ENCODE peak calls at places on chromosomes 16 and 17, in five cellular contexts. H, C, K, D and X are unnamed samples.

GRCh38 chr17:18224428-18225120 is 861 bp upstream of the LLGL1 start:
- DNase-seq in H (no peak), C (no peak), K (no peak), D (no peak), X (no peak)

GRCh38 chr16:3467920-3468319 is 24.4 kb downstream of the NAA60 start:
- DNase-seq in H (no peak), C (peak; percentile 24), K (no peak), D (no peak), X (no peak)

GRCh38 chr16:28985611-28986041 is 774 bp downstream of the LAT start:
- DNase-seq in H (no peak), C (no peak), K (no peak), D (no peak), X (no peak)

GRCh38 chr17:42740699-42741098 is 4.1 kb downstream of the EZH1 start:
- DNase-seq in H (no peak), C (no peak), K (no peak), D (no peak), X (no peak)

GRCh38 chr17:1104222-1104621 is 75.6 kb downstream of the ABR start:
- DNase-seq in H (no peak), C (no peak), K (no peak), D (peak; percentile 61), X (no peak)

GRCh38 chr17:18039535-18040286 is 503 bp downstream of the GID4 start:
- DNase-seq in H (peak; percentile 46), C (peak; percentile 74), K (no peak), D (peak; percentile 56), X (no peak)

GRCh38 chr17:2487306-2487705 is 24.4 kb downstream of the METTL16 start:
- DNase-seq in H (no peak), C (no peak), K (no peak), D (no peak), X (no peak)

GRCh38 chr16:84741351-84741791 is 41.6 kb downstream of the USP10 start:
- DNase-seq in H (no peak), C (no peak), K (no peak), D (no peak), X (no peak)

GRCh38 chr16:69404275-69404805 is 18.5 kb upstream of the TERF2 start:
- DNase-seq in H (peak; percentile 89), C (no peak), K (no peak), D (peak; percentile 69), X (no peak)

GRCh38 chr16:4371481-4372314 is at the start of gene VASN:
- DNase-seq in H (peak; percentile 68), C (peak; percentile 71), K (no peak), D (peak; percentile 88), X (peak; percentile 96)

GRCh38 chr17:55175788-55176425 is 88.9 kb upstream of the HLF start:
- DNase-seq in H (no peak), C (no peak), K (no peak), D (no peak), X (no peak)

GRCh38 chr16:81585785-81586184 is 141.2 kb downstream of the CMIP start:
- DNase-seq in H (peak; percentile 76), C (no peak), K (no peak), D (no peak), X (no peak)

GRCh38 chr17:66240630-66241029 is 11.4 kb upstream of the APOH start:
- DNase-seq in H (peak; percentile 31), C (no peak), K (no peak), D (no peak), X (no peak)

GRCh38 chr16:86566966-86567700 is 504 bp downstream of the FOXC2 start:
- DNase-seq in H (peak; percentile 48), C (peak; percentile 26), K (no peak), D (no peak), X (no peak)

GRCh38 chr17:73189417-73190099 is 3.3 kb upstream of the COG1 start:
- DNase-seq in H (peak; percentile 87), C (peak; percentile 32), K (no peak), D (peak; percentile 39), X (no peak)

GRCh38 chr16:24151482-24151939 is 104.6 kb upstream of the CACNG3 start:
- DNase-seq in H (no peak), C (no peak), K (no peak), D (no peak), X (no peak)

GRCh38 chr16:30004811-30005242 is 6.0 kb downstream of the DOC2A start:
- DNase-seq in H (no peak), C (no peak), K (no peak), D (peak; percentile 34), X (no peak)

GRCh38 chr17:36514856-36515255 is 19.8 kb downstream of the MYO19 start:
- DNase-seq in H (no peak), C (no peak), K (no peak), D (no peak), X (no peak)

GRCh38 chr17:19720631-19721426 is 4.4 kb upstream of the SLC47A2 start:
- DNase-seq in H (no peak), C (no peak), K (no peak), D (peak; percentile 52), X (no peak)

GRCh38 chr17:42340691-42341127 is 47.5 kb downstream of the STAT3 start:
- DNase-seq in H (no peak), C (no peak), K (no peak), D (no peak), X (no peak)

GRCh38 chr16:749010-749409 is 8.2 kb upstream of the CIAO3 start:
- DNase-seq in H (no peak), C (no peak), K (no peak), D (no peak), X (no peak)

GRCh38 chr17:47621293-47622178 is 28.2 kb upstream of the KPNB1 start:
- DNase-seq in H (peak; percentile 88), C (no peak), K (no peak), D (no peak), X (no peak)

GRCh38 chr16:66824006-66824405 is 6.8 kb downstream of the NAE1 start:
- DNase-seq in H (no peak), C (no peak), K (no peak), D (no peak), X (no peak)

GRCh38 chr17:29108806-29109476 is 66.0 kb downstream of the PIPOX start:
- DNase-seq in H (no peak), C (no peak), K (no peak), D (no peak), X (no peak)

GRCh38 chr17:66509913-66510312 is 207.5 kb downstream of the PRKCA start:
- DNase-seq in H (no peak), C (no peak), K (no peak), D (no peak), X (no peak)

GRCh38 chr16:3058173-3059030 is 7.0 kb upstream of the IL32 start:
- DNase-seq in H (peak; percentile 64), C (peak; percentile 52), K (no peak), D (peak; percentile 63), X (no peak)

GRCh38 chr17:32495347-32496253 is 8.8 kb downstream of the CDK5R1 start:
- DNase-seq in H (no peak), C (no peak), K (no peak), D (no peak), X (peak; percentile 80)

GRCh38 chr17:74738051-74738996 is 1.3 kb downstream of the RAB37 start:
- DNase-seq in H (peak; percentile 81), C (peak; percentile 55), K (no peak), D (peak; percentile 65), X (no peak)

GRCh38 chr16:14586637-14587036 is 43.4 kb downstream of the PARN start:
- DNase-seq in H (no peak), C (no peak), K (no peak), D (no peak), X (no peak)

GRCh38 chr17:17433260-17433659 is 43.5 kb upstream of the MED9 start:
- DNase-seq in H (no peak), C (no peak), K (no peak), D (no peak), X (no peak)

GRCh38 chr16:50121721-50122445 is 31.2 kb upstream of the TENT4B start:
- DNase-seq in H (no peak), C (no peak), K (no peak), D (no peak), X (peak; percentile 36)

GRCh38 chr16:10929853-10930754 is 12.2 kb downstream of the DEXI start:
- DNase-seq in H (no peak), C (no peak), K (no peak), D (no peak), X (no peak)
- TF ChIP-seq POLR2A in H (no peak), C (no peak), K (no peak), D (no peak), X (no peak)

DNA sequence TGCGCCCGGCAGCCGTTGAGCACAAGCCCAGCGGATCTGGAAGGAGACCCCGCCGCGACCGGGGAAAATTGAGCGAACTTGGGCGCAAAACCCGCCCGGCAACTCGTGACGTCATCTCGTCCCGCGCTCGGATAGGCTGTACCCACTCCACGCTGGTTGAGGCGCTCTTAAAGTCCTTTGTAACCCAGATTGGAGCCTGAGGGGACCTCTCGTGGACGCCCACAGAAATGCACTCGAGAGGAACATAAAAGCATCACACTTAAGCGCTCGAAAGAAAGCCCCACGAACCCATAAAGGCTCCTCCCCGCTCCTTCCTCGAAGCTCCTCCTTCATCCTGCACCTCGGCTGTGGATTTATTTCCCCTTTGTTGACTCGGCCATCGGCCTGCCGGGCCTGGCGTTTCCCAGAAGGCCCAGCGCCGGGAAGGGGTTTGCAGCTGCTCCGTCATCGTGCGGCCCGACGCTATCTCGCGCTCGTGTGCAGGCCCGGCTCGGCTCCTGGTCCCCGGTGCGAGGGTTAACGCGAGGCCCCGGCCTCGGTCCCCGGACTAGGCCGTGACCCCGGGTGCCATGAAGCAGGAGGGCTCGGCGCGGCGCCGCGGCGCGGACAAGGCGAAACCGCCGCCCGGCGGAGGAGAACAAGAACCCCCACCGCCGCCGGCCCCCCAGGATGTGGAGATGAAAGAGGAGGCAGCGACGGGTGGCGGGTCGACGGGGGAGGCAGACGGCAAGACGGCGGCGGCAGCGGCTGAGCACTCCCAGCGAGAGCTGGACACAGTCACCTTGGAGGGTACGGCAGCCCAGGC is at the start of gene PSMD3:
- DNase-seq in H (peak; percentile 100), C (peak; percentile 100), K (peak; percentile 100), D (peak; percentile 99), X (peak; percentile 99)
- TF ChIP-seq POLR2A in H (peak; percentile 87), C (peak; percentile 92), K (peak; percentile 88), D (peak; percentile 74), X (no peak)

GRCh38 chr17:60135160-60135950 is 14.4 kb upstream of the CA4 start:
- DNase-seq in H (peak; percentile 93), C (peak; percentile 90), K (peak; percentile 96), D (peak; percentile 91), X (peak; percentile 95)
- TF ChIP-seq POLR2A in H (peak; percentile 89), C (peak; percentile 56), K (no peak), D (no peak), X (no peak)

DNA sequence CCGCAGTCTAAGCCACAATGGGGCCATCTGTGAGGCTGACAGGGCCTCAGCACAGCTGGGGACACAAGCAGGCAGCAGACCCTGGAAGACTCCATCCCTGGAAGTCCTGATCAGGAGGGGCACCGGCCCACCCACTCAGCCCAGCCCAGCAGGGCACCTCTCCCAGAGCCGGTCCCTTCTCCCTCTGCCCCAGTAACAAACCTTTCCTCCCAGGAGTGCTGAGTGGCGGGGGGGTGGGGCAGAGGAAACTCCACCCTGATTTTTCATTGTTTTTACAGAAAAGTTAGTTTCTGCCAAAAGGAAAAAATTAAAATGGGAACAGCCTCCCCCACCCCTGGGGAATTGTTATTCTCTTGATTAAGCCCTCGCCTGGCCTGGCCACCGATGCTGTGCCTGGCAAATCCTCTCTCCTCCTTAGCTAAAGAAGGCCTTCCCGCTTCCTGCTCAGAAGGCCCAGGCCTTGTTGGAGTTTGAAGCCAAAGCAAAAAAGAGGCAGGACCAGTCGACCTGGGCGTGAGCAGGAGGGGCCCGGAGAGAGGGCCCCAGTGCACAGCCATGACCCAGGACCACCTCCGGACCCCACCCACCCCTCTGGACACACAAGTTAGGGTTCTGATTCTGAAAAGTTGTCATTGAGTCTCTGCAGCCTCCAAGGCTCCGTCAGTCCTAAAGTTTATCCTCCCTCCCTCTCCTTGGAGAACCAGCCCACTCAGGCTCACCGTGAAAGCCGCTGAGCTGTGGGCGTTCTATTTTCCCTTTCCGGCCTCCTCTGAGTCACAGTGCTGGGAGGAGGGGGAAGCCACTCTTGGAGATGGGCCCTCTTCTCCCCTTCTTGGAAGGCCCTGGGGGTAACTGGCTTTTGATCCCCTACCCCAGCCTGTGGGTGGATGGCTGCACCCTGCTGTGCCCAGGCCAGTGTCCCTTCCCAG is 128.4 kb upstream of the TNRC6C start:
- DNase-seq in H (no peak), C (no peak), K (no peak), D (no peak), X (no peak)
- TF ChIP-seq POLR2A in H (no peak), C (no peak), K (no peak), D (no peak), X (no peak)